ENCODE peak calls at places on chromosomes 16 and 17, in four cellular contexts. C, O, X and G are unnamed samples.

GRCh38 chr17:81272616-81273015 is 22.5 kb downstream of the SLC38A10 start:
- DNase-seq in O (no peak), C (no peak), X (no peak), G (no peak)

GRCh38 chr16:85208643-85209520 is 96.6 kb upstream of the CIBAR2 start:
- DNase-seq in X (no peak), O (no peak), C (no peak), G (no peak)

GRCh38 chr16:78045865-78046581 is 23.7 kb downstream of the CLEC3A start:
- DNase-seq in C (peak; percentile 4), X (peak; percentile 49), O (no peak), G (peak; percentile 43)

GRCh38 chr16:69501956-69502457 is 63.8 kb upstream of the NFAT5 start:
- DNase-seq in C (no peak), O (no peak), X (no peak), G (peak; percentile 26)

GRCh38 chr16:52997922-52998321 is 54.8 kb downstream of the CHD9NB start:
- DNase-seq in O (no peak), C (no peak), X (no peak), G (no peak)

GRCh38 chr17:42531455-42532354 is 4.3 kb upstream of the NAGLU start:
- DNase-seq in C (peak; percentile 20), O (no peak), X (peak; percentile 54), G (peak; percentile 50)

GRCh38 chr17:76523084-76524037 is 14.1 kb downstream of the CYGB start:
- DNase-seq in O (no peak), X (peak; percentile 47), C (peak; percentile 42), G (peak; percentile 70)

GRCh38 chr16:22813946-22814325 is at the start of gene HS3ST2:
- DNase-seq in C (peak; percentile 45), X (peak; percentile 24), O (no peak), G (peak; percentile 80)

GRCh38 chr16:75742424-75743047 is 16.2 kb upstream of the CPHXL start:
- DNase-seq in C (peak; percentile 2), O (no peak), X (no peak), G (no peak)

GRCh38 chr17:28141783-28142182 is 99.3 kb downstream of the NLK start:
- DNase-seq in C (no peak), X (no peak), O (no peak), G (no peak)

GRCh38 chr16:67339453-67339852 is 12.8 kb downstream of the LRRC36 start:
- DNase-seq in X (peak; percentile 36), C (peak; percentile 28), O (no peak), G (peak; percentile 28)

GRCh38 chr17:13306310-13306962 is 288.6 kb upstream of the ELAC2 start:
- DNase-seq in X (peak; percentile 79), O (no peak), C (peak; percentile 23), G (peak; percentile 13)

GRCh38 chr17:43020789-43021738 is 1.1 kb downstream of the VAT1 start:
- DNase-seq in C (peak; percentile 38), X (peak; percentile 77), O (peak; percentile 68), G (peak; percentile 47)

GRCh38 chr16:24430937-24431760 is 108.2 kb upstream of the RBBP6 start:
- DNase-seq in X (no peak), O (no peak), C (peak; percentile 7), G (no peak)

GRCh38 chr17:6831662-6832263 is at the start of gene TEKT1:
- DNase-seq in C (peak; percentile 78), X (peak; percentile 57), O (peak; percentile 73), G (peak; percentile 84)

GRCh38 chr16:34078697-34079096 is 619.3 kb downstream of the TP53TG3F start:
- DNase-seq in O (no peak), C (peak; percentile 56), X (peak; percentile 14), G (peak; percentile 35)

GRCh38 chr17:10754861-10755591 is 25.2 kb upstream of the TMEM220 start:
- DNase-seq in O (peak; percentile 46), C (peak; percentile 18), X (no peak), G (peak; percentile 20)

GRCh38 chr17:77211681-77212080 is 70.9 kb downstream of the SEC14L1 start:
- DNase-seq in O (no peak), X (no peak), C (no peak), G (no peak)

GRCh38 chr17:17568772-17569195 is 22.7 kb downstream of the PEMT start:
- DNase-seq in X (peak; percentile 25), C (peak; percentile 38), O (peak; percentile 49), G (peak; percentile 71)

GRCh38 chr16:20166531-20167235 is 93.0 kb upstream of the GPR139 start:
- DNase-seq in C (no peak), O (no peak), X (no peak), G (no peak)

GRCh38 chr16:51982715-51983680 is 563.9 kb downstream of the TOX3 start:
- DNase-seq in X (peak; percentile 71), O (no peak), C (peak; percentile 72), G (peak; percentile 81)

GRCh38 chr17:82868715-82869131 is 28.9 kb upstream of the ZNF750 start:
- DNase-seq in X (no peak), O (no peak), C (no peak), G (no peak)

GRCh38 chr16:69443809-69444611 is 19.6 kb downstream of the CYB5B start:
- DNase-seq in O (no peak), C (peak; percentile 46), X (peak; percentile 49), G (peak; percentile 43)

DNA sequence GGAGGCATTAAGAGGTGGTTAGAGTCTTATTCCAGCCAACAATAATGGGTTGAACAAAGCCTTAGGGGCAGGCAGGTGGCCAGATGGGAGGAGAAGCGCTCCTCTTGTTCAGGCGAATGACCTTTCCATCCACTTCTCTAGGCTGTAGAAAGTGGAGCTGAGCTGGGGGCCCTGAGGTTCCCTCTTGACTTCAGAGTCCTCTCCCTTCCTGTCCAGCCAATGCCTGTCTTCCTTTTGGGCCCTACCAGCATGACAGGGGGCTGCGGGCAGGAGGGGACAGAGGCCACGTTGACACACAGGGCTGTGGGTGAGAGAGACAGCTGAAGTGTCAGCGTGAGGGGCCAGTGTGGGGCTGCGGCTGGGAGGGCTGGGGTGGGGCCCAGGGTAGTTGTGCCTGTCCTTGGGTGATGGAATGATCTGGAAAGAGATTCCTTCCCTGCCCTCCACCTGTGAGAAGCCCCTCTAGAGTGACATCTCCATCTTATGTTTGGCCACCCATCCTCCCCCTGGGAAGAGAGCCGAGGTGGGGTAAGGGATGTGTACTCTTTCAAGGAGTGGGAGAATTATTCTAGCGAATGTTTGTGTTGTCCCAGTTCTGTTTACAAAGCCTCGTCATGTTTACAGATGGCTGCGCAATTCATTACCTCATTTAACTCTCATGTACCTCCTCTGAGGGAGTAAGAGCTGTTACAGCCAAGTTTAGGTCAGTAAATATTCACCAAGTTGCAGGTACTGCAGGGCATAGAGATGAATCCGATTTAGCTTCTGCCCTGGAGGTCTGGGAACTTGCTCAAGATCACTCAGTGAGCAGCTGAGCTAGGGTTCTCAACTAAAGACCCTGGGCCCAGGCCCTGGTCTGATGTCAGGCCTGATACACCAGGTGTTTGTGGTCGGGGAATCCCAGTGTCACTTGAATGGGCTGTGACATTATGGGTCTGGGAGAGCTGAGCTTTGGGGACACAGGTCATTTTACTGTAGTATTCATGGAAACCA is 3.3 kb downstream of the ERBB2 start:
- DNase-seq in O (peak; percentile 71), C (peak; percentile 68), X (no peak), G (peak; percentile 40)
- TF ChIP-seq CTCF in O (no peak), C (no peak), X (no peak), G (no peak)

GRCh38 chr17:78381601-78382168 is 3.2 kb downstream of the PGS1 start:
- DNase-seq in X (peak; percentile 54), C (peak; percentile 54), O (no peak), G (peak; percentile 29)
- H3K4me3 ChIP-seq in X (peak overlapping the region; percentile 18), C (no peak overlapping the region), O (no peak overlapping the region), G (no peak overlapping the region)

GRCh38 chr17:75034236-75034908 is 12.4 kb downstream of the ATP5PD start:
- DNase-seq in C (peak; percentile 80), O (peak; percentile 88), X (peak; percentile 85), G (peak; percentile 88)
- TF ChIP-seq CTCF in C (peak; percentile 10), O (peak; percentile 45), X (peak; percentile 16), G (peak; percentile 26)

DNA sequence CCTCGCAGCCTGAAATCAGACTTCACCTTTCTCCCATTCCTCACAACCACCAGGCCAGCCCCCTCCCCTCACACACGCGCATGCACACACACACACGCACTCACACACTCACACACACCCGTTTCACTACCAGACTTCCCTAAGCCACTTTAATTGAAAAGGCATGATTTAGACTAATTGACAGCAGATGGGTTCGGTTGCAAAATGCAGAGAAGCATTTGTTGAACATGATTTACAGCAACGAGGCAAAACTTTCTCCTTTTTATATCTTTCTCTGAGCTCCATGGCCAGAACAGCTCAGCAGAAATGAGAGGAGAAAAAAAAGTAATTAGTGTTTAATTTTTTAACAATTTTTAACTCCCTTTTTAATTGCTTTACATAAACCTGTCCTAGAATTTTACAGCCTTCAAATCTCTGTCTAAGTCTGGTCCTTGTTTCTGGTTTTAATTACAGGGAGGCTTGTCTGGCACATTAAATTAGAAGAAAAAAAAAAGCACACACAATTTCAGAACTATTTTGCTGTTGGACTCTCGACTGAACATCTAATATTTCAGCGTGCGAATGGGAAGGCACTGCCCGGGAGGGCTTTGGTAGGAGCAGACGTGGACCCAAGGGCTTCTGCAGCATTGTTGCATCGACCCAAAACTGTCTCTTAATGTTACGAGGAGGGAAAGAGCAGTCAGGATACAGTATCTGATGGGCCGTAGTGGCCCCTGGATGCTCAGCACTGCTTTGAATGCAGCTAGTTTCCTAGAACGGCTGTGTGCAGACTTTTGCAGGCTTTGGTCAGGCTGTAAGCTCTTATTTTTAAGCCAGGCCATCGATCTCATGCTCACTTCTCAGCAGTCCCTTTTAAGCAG is 255.9 kb downstream of the SOX9 start:
- DNase-seq in C (no peak), X (peak; percentile 88), O (no peak), G (no peak)
- H3K4me3 ChIP-seq in C (no peak overlapping the region), X (no peak overlapping the region), O (no peak overlapping the region), G (no peak overlapping the region)

DNA sequence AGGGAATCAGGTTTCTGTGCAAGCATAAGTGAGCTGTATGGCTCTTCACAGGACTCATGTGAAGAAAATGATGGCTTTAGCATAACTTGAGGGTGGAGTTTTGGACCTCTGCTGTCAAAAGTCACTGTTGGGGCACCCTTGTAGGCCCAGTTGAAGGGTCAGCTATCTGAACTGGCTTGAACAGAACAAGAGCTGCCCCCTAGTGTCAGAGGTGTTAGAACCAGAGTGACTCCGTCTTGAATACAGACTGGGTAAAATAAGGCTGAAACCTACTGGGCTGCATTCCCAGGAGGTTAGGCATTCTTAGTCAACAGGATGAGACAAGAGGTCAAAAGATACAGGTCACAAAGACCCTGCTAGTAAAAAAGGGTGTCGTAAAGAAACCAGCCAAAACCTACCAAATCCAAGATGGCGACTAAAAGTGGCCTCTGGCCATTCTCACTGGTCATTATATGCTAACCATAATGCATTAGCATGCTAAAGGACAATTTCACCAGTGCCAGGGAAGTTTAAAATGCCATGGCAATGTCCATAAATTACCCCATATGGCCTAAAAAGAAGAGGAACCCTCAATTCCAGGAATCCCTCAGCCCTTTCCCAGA is 484.0 kb upstream of the ERCC4 start:
- DNase-seq in X (no peak), C (no peak), O (no peak), G (no peak)
- TF ChIP-seq CTCF in X (no peak), C (no peak), O (peak; percentile 15), G (no peak)

GRCh38 chr17:49002331-49002730 is 5.1 kb downstream of the IGF2BP1 start:
- DNase-seq in C (no peak), X (no peak), O (no peak), G (no peak)
- H3K4me3 ChIP-seq in C (no peak overlapping the region), X (no peak overlapping the region), O (no peak overlapping the region), G (no peak overlapping the region)

DNA sequence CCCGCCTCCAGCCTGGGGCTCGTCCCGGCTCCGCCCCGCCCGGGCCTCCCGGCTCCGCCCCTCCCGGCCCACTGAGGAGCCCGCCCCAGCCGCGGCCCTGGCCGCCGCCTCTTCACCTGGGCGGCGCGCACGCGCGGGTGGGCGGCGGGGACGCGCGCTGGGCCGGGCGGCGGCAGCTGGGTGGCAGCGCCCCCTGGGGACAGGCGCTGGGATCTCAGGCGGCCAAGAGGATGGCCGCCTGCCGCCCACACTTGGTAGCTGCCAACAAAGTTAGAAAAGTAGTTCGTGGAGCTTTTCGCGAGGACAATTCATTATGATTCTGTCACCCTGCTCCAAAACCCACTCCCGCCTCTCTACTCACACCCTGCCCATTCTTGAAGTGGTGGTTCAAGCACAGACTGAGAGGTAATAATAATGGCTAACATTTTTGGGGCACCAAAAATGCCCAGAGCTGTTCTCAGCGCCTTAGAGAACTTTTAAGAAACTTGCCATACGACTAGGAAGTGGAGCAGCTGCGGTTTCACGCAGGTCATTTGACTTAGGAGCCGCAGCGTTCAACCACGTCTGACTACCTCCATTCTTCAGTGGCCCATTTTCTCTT is 340 bp upstream of the MYO1D start:
- DNase-seq in C (peak; percentile 69), O (peak; percentile 60), X (peak; percentile 86), G (peak; percentile 93)
- TF ChIP-seq CTCF in C (peak; percentile 84), O (peak; percentile 66), X (peak; percentile 62), G (peak; percentile 75)